ENCODE peak calls at places on chromosomes 2 and 18, in seven cellular contexts. K, Q, S, Z, V, H and R are unnamed samples.

GRCh38 chr2:222919841-222920609 is 59.2 kb downstream of the ACSL3 start:
- DNase-seq in S (peak), Q (no peak), K (no peak), H (no peak), Z (peak), V (no peak), R (no peak)

GRCh38 chr18:10304853-10305252 is 149.6 kb upstream of the APCDD1 start:
- DNase-seq in S (no peak), Z (peak), Q (no peak), K (no peak), H (no peak), V (no peak), R (no peak)

GRCh38 chr2:26847663-26848335 is at the start of gene DPYSL5:
- DNase-seq in Z (no peak), S (peak), K (no peak), Q (peak), H (no peak), V (peak), R (peak)

GRCh38 chr2:24179683-24180082 is 4.8 kb downstream of the FAM228A start:
- DNase-seq in Z (no peak), K (no peak), V (no peak), H (no peak), S (no peak), Q (no peak), R (no peak)

GRCh38 chr18:45658756-45659155 is 43.5 kb downstream of the SLC14A2 start:
- DNase-seq in H (no peak), K (no peak), S (no peak), Z (peak), Q (no peak), V (no peak), R (no peak)

GRCh38 chr2:74876081-74876886 is 42.4 kb downstream of the HK2 start:
- DNase-seq in H (peak), V (peak), K (peak), Z (peak), Q (no peak), S (peak), R (peak)

GRCh38 chr2:187091664-187092063 is 242.7 kb upstream of the ZSWIM2 start:
- DNase-seq in Q (no peak), Z (no peak), V (no peak), K (no peak), S (no peak), H (no peak), R (no peak)

GRCh38 chr2:2640818-2641217 is 309.7 kb upstream of the MYT1L start:
- DNase-seq in Z (no peak), V (no peak), H (no peak), S (no peak), Q (no peak), K (no peak), R (no peak)

GRCh38 chr2:163467206-163467605 is 268.6 kb downstream of the FIGN start:
- DNase-seq in V (no peak), S (no peak), Q (no peak), K (no peak), H (no peak), Z (no peak), R (no peak)

GRCh38 chr2:130922417-130922816 is 85.7 kb downstream of the ARHGEF4 start:
- DNase-seq in Q (no peak), S (no peak), H (no peak), V (no peak), K (no peak), Z (no peak), R (no peak)

GRCh38 chr18:35605686-35606417 is 24.3 kb downstream of the GALNT1 start:
- DNase-seq in K (no peak), S (no peak), H (no peak), Z (peak), Q (no peak), V (no peak), R (no peak)

GRCh38 chr2:193518061-193518817 is 1323.5 kb upstream of the TMEFF2 start:
- DNase-seq in Z (peak), K (no peak), V (peak), S (no peak), Q (peak), H (no peak), R (no peak)

GRCh38 chr18:8937695-8938094 is 164.8 kb upstream of the NDUFV2 start:
- DNase-seq in Z (no peak), S (no peak), Q (no peak), V (no peak), H (no peak), K (no peak), R (no peak)

GRCh38 chr18:63741769-63742168 is 33.4 kb upstream of the SERPINB7 start:
- DNase-seq in K (no peak), V (no peak), H (no peak), Z (peak), S (no peak), Q (no peak), R (no peak)

GRCh38 chr2:156110890-156111289 is 221.6 kb downstream of the NR4A2 start:
- DNase-seq in K (peak), V (no peak), Z (no peak), H (no peak), S (no peak), Q (peak), R (peak)

GRCh38 chr2:12222561-12222960 is 476.1 kb downstream of the LPIN1 start:
- DNase-seq in Z (no peak), K (no peak), H (no peak), V (no peak), Q (no peak), S (no peak), R (no peak)

GRCh38 chr2:107007927-107008326 is 122.0 kb upstream of the ST6GAL2 start:
- DNase-seq in Q (no peak), S (no peak), K (no peak), Z (no peak), V (no peak), H (no peak), R (no peak)

GRCh38 chr2:28380185-28380584 is 12.5 kb upstream of the FOSL2 start:
- DNase-seq in Z (no peak), K (no peak), S (no peak), H (no peak), V (no peak), Q (no peak), R (no peak)

GRCh38 chr18:35386600-35387366 is 9.6 kb upstream of the ZNF396 start:
- DNase-seq in H (no peak), S (peak), V (peak), Q (peak), Z (peak), K (peak), R (peak)

GRCh38 chr2:9707611-9708010 is 76.8 kb upstream of the YWHAQ start:
- DNase-seq in Z (no peak), S (no peak), V (no peak), Q (no peak), K (no peak), H (no peak), R (no peak)

GRCh38 chr2:149221002-149221401 is 109.4 kb upstream of the LYPD6 start:
- DNase-seq in Q (no peak), V (no peak), H (no peak), K (no peak), S (no peak), Z (no peak), R (no peak)

GRCh38 chr2:240441993-240442411 is 6.5 kb downstream of the GPC1 start:
- DNase-seq in Q (no peak), H (no peak), K (no peak), Z (no peak), S (no peak), V (no peak), R (no peak)

GRCh38 chr2:225597911-225598310 is 198.4 kb downstream of the NYAP2 start:
- DNase-seq in H (no peak), V (no peak), S (no peak), Q (no peak), Z (no peak), K (no peak), R (no peak)

GRCh38 chr2:196213252-196213651 is 41.9 kb upstream of the STK17B start:
- DNase-seq in H (no peak), V (no peak), S (no peak), K (no peak), Z (no peak), Q (no peak), R (no peak)

GRCh38 chr2:28395334-28396061 is 2.8 kb downstream of the FOSL2 start:
- DNase-seq in Z (peak), V (no peak), S (no peak), K (no peak), Q (no peak), H (no peak), R (no peak)

DNA sequence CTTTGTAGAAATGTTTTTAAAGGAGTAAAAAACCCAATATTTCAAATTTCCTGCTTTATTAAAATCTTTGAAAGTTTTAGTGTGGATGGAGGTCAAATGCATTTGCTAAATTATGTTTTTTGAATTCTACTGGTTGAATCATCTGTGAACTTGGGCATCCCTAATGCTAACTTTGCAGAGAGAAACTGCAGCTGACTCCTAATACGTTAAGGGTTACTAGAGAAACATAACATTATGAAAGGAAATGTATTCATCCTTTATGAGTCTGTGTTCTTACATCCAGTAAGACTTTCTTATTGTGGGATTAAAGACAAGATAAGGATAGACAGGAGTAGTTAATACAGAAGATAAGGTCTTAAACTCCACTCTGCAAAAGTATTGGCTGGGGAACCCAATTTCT is 140.6 kb downstream of the FAM124B start:
- DNase-seq in V (no peak), H (no peak), Q (no peak), K (no peak), S (no peak), Z (peak), R (no peak)
- TF ChIP-seq CEBPB in V (no peak), H (no peak), Q (no peak), K (no peak), S (no peak), Z (no peak), R (no peak)

DNA sequence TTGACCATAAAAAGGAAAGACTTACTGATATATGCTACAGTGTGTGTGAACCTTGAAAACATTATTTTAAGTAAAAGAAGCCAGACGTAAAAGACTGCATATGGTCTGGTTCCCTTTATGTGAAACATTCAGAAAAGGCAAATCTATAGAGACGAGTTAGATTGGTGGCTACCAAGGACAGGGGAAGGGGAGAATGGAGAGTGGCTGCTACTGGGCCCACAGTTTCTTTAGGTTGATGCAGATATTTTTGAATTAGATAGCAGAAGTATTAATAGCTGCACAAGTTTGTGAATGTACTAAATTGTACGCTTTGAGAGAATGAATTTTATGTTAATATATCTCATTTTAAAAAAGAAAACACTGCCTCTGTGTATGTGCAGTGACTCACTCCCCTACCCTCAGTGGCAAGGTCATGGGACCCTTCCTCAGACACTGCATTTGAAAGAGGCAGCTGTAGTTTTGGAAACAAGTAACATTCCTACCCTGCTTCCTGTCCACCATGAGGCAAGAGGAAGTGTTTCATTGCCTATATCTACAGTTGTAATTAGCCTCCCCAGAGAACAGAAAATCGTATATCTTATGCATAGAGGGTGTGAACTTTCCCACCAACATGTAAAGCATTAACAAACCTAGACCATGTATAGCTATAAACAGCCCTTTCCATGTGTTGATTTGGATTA is 29.8 kb upstream of the ARMC9 start:
- DNase-seq in S (no peak), Q (no peak), Z (no peak), V (no peak), H (no peak), K (no peak), R (no peak)
- TF ChIP-seq CEBPB in S (no peak), Q (no peak), Z (no peak), V (no peak), H (no peak), K (no peak), R (no peak)

DNA sequence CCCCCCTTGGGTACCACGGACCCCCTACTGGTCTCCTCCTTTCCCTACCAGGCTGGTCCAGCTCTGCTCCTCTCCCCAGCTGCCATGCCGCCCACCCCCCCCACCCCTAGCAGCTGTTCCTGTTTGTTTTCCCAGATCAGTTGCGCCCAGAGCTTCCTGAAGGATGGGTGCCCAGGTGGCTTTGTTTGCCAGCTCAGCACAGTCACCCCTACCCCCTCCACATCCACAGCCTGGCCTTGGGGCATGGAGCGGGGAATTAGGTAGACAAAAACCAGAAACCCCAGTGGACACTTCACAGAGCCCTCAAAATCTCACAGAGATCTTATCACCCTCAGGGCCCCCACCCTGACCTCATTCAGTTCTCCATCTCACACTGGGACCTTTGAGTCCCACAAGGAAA is 3.7 kb upstream of the CRYBA2 start:
- DNase-seq in Z (no peak), H (no peak), S (no peak), K (no peak), V (no peak), Q (no peak), R (no peak)
- TF ChIP-seq CEBPB in Z (no peak), H (no peak), S (no peak), K (no peak), V (no peak), Q (no peak), R (no peak)

DNA sequence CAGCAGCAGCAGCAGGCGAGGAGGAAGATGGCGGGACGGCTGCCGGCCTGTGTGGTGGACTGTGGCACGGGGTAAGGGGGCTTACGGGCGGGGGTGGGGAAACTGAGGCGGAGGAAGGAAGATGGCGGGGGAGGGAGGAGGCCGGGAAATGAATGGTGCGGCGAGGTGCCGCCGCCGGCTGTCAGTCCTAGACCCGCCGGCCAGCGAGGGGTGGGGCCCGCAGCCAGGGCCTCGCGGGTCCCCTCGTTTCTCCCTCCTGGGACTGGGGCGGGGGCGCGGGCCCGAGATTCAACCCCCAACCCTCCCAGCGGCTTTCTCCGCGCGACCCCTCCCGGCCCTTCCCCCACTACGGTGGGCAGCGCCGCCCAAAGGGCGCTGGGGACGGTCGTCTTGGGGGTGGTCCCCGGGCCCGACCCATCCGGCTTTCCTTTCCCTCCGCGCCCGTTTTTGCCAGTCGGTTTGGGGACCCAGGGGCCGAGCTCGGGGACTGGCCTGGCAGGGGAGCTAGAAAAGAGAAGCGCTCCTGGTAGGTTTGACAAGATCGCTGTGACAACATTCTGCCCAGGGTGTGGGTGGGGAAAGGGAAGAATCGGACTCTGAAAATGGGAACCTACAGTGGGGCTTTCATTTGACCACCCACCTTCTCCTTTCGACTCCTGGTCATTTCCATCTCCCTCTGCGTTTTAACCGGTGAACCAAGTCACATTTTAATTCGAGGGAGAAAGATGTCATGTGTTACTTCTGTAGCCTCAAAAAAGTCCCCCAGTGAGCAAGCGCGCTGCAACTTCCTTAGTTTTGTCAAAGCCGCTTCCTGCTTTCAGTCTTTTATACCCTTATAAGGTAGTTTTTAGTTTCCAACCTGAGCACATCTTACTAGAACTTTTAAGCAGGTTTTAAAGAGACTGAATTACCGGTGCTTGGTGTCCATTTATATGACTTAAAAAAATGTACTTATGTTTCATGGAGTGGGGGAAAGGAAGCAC is 655 bp downstream of the ACTR3 start:
- DNase-seq in H (peak), S (peak), K (peak), Q (peak), Z (peak), V (peak), R (peak)
- TF ChIP-seq CEBPB in H (no peak), S (no peak), K (no peak), Q (no peak), Z (no peak), V (no peak), R (no peak)

DNA sequence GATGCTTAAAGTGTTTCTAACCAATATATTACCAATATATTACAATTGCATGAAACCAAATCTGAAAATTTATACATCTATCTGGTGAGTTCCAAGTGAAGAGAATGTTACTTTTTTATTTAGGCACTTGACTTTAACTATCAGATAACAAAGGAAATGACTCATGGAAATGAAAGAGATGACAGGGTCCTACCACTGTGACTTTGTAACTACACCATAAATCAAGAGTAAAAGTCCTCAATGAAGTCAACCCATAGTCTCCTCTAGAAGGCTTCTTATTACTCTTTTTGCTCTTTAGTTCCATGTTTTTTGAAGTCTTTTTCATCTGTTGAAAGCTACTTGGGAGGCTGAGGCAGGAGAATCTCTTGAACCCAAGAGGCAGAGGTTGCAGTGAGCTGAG is 545.0 kb upstream of the PIK3C3 start:
- DNase-seq in H (no peak), K (no peak), S (no peak), V (no peak), Q (no peak), Z (no peak), R (no peak)
- TF ChIP-seq CEBPB in H (no peak), K (no peak), S (no peak), V (no peak), Q (no peak), Z (no peak), R (no peak)